ENCODE peak calls at places on chromosome 6, in nine cellular contexts. K, J, P, O, D, T, Z, R and B are unnamed samples.

GRCh38 chr6:40350942-40351217 is 236.3 kb downstream of the LRFN2 start:
- DNase-seq in T (no peak), K (no peak), D (no peak), R (no peak), J (no peak), P (no peak), Z (no peak), O (no peak), B (no peak)

GRCh38 chr6:106098383-106099234 is 12.5 kb downstream of the PRDM1 start:
- DNase-seq in T (peak), D (peak), Z (no peak), K (no peak), O (peak), J (no peak), P (peak), R (no peak), B (no peak)

GRCh38 chr6:142735182-142735581 is 209.8 kb downstream of the HIVEP2 start:
- DNase-seq in O (no peak), K (no peak), J (no peak), D (no peak), R (no peak), P (no peak), Z (peak), T (no peak), B (no peak)

GRCh38 chr6:133854633-133855598 is 34.0 kb upstream of the TCF21 start:
- DNase-seq in Z (no peak), J (no peak), P (no peak), K (no peak), O (no peak), R (no peak), D (no peak), T (no peak), B (no peak)

GRCh38 chr6:165704001-165704748 is 41.1 kb upstream of the PDE10A start:
- DNase-seq in J (no peak), K (no peak), Z (no peak), O (no peak), P (no peak), D (no peak), R (no peak), T (no peak), B (no peak)

GRCh38 chr6:159062965-159063364 is 18.2 kb upstream of the TAGAP start:
- DNase-seq in J (no peak), D (no peak), R (no peak), P (no peak), T (no peak), Z (no peak), O (no peak), K (peak), B (no peak)

GRCh38 chr6:17707371-17707651 is 586 bp upstream of the NUP153 start:
- DNase-seq in P (no peak), J (no peak), O (no peak), T (no peak), R (no peak), D (no peak), K (no peak), Z (no peak), B (no peak)

GRCh38 chr6:23301546-23301945 is 732.2 kb downstream of the HDGFL1 start:
- DNase-seq in Z (no peak), K (no peak), D (no peak), R (no peak), O (no peak), P (no peak), T (no peak), J (no peak), B (no peak)

GRCh38 chr6:111238464-111239119 is 151.3 kb downstream of the SLC16A10 start:
- DNase-seq in T (peak), O (no peak), R (no peak), P (no peak), K (no peak), J (no peak), Z (no peak), D (no peak), B (no peak)

GRCh38 chr6:5644523-5645183 is 362.1 kb downstream of the NRN1 start:
- DNase-seq in D (no peak), P (no peak), Z (no peak), K (no peak), J (no peak), O (no peak), T (peak), R (no peak), B (no peak)

GRCh38 chr6:27684264-27685211 is 211.6 kb upstream of the ZNF184 start:
- DNase-seq in O (peak), P (peak), J (peak), Z (peak), T (peak), D (peak), R (peak), K (peak), B (no peak)

GRCh38 chr6:25499851-25500250 is 152.2 kb upstream of the SCGN start:
- DNase-seq in J (no peak), Z (no peak), T (peak), O (no peak), K (no peak), D (no peak), P (no peak), R (peak), B (peak)

GRCh38 chr6:78243519-78243918 is 590.7 kb downstream of the MEI4 start:
- DNase-seq in T (peak), R (no peak), P (no peak), K (no peak), D (no peak), J (peak), O (no peak), Z (no peak), B (peak)

GRCh38 chr6:80181352-80182081 is 75.0 kb downstream of the BCKDHB start:
- DNase-seq in T (no peak), O (no peak), R (no peak), D (no peak), Z (no peak), K (no peak), P (no peak), J (no peak), B (no peak)

GRCh38 chr6:28139860-28140500 is 1.7 kb upstream of the ZKSCAN8 start:
- DNase-seq in K (no peak), J (no peak), D (no peak), Z (no peak), O (no peak), T (no peak), P (no peak), R (no peak), B (no peak)

GRCh38 chr6:110944681-110945151 is 13.8 kb upstream of the GTF3C6 start:
- DNase-seq in R (peak), J (no peak), K (peak), T (peak), P (peak), D (no peak), Z (no peak), O (peak), B (no peak)

GRCh38 chr6:84052204-84052882 is 18.8 kb downstream of the MRAP2 start:
- DNase-seq in D (no peak), O (no peak), R (peak), K (peak), T (peak), J (peak), Z (peak), P (no peak), B (peak)

GRCh38 chr6:132731086-132731485 is 17.2 kb upstream of the VNN1 start:
- DNase-seq in O (no peak), D (no peak), T (no peak), Z (no peak), J (no peak), P (no peak), K (no peak), R (no peak), B (no peak)

GRCh38 chr6:118808794-118809668 is 84.9 kb upstream of the ASF1A start:
- DNase-seq in P (no peak), R (no peak), K (peak), D (no peak), O (peak), J (no peak), Z (no peak), T (no peak), B (no peak)

GRCh38 chr6:17988422-17988944 is 1.0 kb upstream of the KIF13A start:
- DNase-seq in D (no peak), J (no peak), R (no peak), P (no peak), O (no peak), K (no peak), Z (no peak), T (no peak), B (no peak)

GRCh38 chr6:87714093-87714809 is 12.2 kb upstream of the AKIRIN2 start:
- DNase-seq in J (no peak), P (no peak), Z (no peak), D (no peak), R (peak), O (no peak), K (no peak), T (peak), B (no peak)

GRCh38 chr6:133501675-133502275 is 260.6 kb downstream of the EYA4 start:
- DNase-seq in D (no peak), K (no peak), R (no peak), Z (peak), P (no peak), J (no peak), O (no peak), T (no peak), B (no peak)

GRCh38 chr6:169240591-169241390 is 12.9 kb downstream of the THBS2 start:
- DNase-seq in J (no peak), P (no peak), T (peak), D (no peak), O (no peak), R (no peak), K (no peak), Z (no peak), B (no peak)

GRCh38 chr6:111978826-111979225 is 75.1 kb upstream of the CCN6 start:
- DNase-seq in O (no peak), J (peak), K (no peak), R (no peak), P (no peak), Z (no peak), D (no peak), T (peak), B (peak)